ENCODE peak calls at places on chromosomes 13 and 19, in four cellular contexts. T, Q, G and I are unnamed samples. For H3K4me1, the result is how much of the 10 kb centered on the place peaks cover.

GRCh38 chr19:44626067-44626624 is 12.8 kb downstream of the IGSF23 start:
- DNase-seq in T (peak), G (no peak), Q (peak), I (no peak)

GRCh38 chr13:26998265-26998664 is 173.3 kb downstream of the USP12 start:
- DNase-seq in Q (no peak), G (no peak), T (no peak), I (no peak)

GRCh38 chr19:41359741-41360140 is 4.2 kb downstream of the B9D2 start:
- DNase-seq in G (no peak), Q (no peak), T (no peak), I (no peak)

GRCh38 chr19:28655054-28655453 is 557.9 kb downstream of the UQCRFS1 start:
- DNase-seq in T (no peak), G (no peak), Q (no peak), I (no peak)

GRCh38 chr13:93700115-93700514 is 473.5 kb downstream of the GPC6 start:
- DNase-seq in T (no peak), Q (no peak), G (no peak), I (no peak)

GRCh38 chr19:35710784-35711723 is 6.7 kb downstream of the ZBTB32 start:
- DNase-seq in G (no peak), T (no peak), Q (no peak), I (no peak)

GRCh38 chr13:33186851-33187250 is 98.7 kb downstream of the STARD13 start:
- DNase-seq in G (peak), T (no peak), Q (peak), I (no peak)

GRCh38 chr19:16244091-16244490 is 46.4 kb downstream of the AP1M1 start:
- DNase-seq in G (no peak), Q (peak), T (no peak), I (no peak)

GRCh38 chr19:16297575-16298178 is 26.9 kb upstream of the KLF2 start:
- DNase-seq in Q (no peak), G (no peak), T (no peak), I (no peak)

GRCh38 chr13:44932850-44933251 is 56.4 kb downstream of the NUFIP1 start:
- DNase-seq in T (no peak), Q (peak), G (no peak), I (no peak)

GRCh38 chr13:44930907-44931676 is 58.2 kb downstream of the NUFIP1 start:
- DNase-seq in G (peak), Q (peak), T (no peak), I (no peak)

GRCh38 chr13:44936246-44936645 is 53.0 kb downstream of the NUFIP1 start:
- DNase-seq in T (no peak), G (no peak), Q (no peak), I (no peak)

GRCh38 chr13:44932171-44932849 is 57.0 kb downstream of the NUFIP1 start:
- DNase-seq in T (no peak), Q (no peak), G (no peak), I (no peak)

GRCh38 chr13:44934724-44935123 is 54.5 kb downstream of the NUFIP1 start:
- DNase-seq in G (no peak), Q (peak), T (no peak), I (no peak)
- H3K4me1 ChIP-seq in G (under half), Q (under half), T (under half), I (under half)

DNA sequence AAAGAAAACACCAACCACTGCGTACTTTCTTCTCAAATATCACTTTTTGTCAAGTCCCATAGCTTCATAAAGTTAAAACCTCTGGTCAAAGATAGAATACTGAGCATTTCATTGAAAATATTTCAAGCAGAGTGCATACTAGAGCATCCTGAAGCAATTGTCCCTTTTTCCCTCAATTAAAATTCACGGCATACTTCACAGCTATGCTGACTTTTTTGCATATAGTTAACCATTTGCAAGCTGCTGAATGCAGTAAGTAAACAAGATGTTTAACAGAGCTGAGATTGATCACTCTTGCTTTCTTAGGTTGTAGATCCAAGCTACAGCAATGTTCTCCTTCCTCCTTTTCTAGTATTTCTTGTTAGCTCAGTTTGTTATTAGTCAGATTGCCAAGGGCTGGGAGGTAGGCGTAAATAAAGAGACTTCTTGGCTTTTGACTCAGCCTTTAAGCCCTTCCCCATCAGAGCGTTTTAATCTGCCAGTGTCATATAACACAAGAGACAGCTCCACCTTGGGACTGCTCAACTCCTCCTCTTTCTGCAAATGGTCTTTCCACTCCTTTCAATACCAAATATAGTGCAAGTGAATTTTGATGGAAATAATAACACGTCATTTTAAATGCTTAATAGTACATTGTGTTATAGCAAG is at the start of gene SLITRK6:
- DNase-seq in G (peak), T (no peak), Q (peak), I (no peak)
- TF ChIP-seq CTCF in G (no peak), T (no peak), Q (no peak), I (no peak)

GRCh38 chr19:18759435-18760426 is 31.4 kb downstream of the COMP start:
- DNase-seq in G (no peak), T (no peak), Q (no peak), I (no peak)

GRCh38 chr19:18760440-18761383 is 30.4 kb downstream of the COMP start:
- DNase-seq in G (no peak), Q (no peak), T (no peak), I (no peak)

GRCh38 chr19:18763674-18764590 is 27.2 kb downstream of the COMP start:
- DNase-seq in G (no peak), Q (peak), T (peak), I (no peak)

GRCh38 chr19:18762125-18763023 is 28.7 kb downstream of the COMP start:
- DNase-seq in G (peak), T (peak), Q (peak), I (no peak)

GRCh38 chr19:18761531-18762110 is 29.5 kb downstream of the COMP start:
- DNase-seq in T (no peak), G (no peak), Q (no peak), I (no peak)
- H3K4me1 ChIP-seq in T (under half), G (under half), Q (under half), I (under half)

GRCh38 chr13:30737511-30738342 is 2.4 kb downstream of the ALOX5AP start:
- DNase-seq in T (no peak), G (no peak), Q (no peak), I (no peak)

GRCh38 chr13:30742896-30743295 is 7.6 kb downstream of the ALOX5AP start:
- DNase-seq in G (no peak), T (no peak), Q (no peak), I (no peak)

GRCh38 chr13:30738526-30738925 is 3.2 kb downstream of the ALOX5AP start:
- DNase-seq in T (no peak), Q (no peak), G (no peak), I (no peak)

GRCh38 chr13:30738946-30739528 is 3.7 kb downstream of the ALOX5AP start:
- DNase-seq in T (no peak), Q (no peak), G (no peak), I (no peak)

GRCh38 chr13:30739646-30740642 is 4.6 kb downstream of the ALOX5AP start:
- DNase-seq in G (no peak), Q (peak), T (no peak), I (no peak)
- TF ChIP-seq CTCF in G (no peak), Q (no peak), T (no peak), I (no peak)

DNA sequence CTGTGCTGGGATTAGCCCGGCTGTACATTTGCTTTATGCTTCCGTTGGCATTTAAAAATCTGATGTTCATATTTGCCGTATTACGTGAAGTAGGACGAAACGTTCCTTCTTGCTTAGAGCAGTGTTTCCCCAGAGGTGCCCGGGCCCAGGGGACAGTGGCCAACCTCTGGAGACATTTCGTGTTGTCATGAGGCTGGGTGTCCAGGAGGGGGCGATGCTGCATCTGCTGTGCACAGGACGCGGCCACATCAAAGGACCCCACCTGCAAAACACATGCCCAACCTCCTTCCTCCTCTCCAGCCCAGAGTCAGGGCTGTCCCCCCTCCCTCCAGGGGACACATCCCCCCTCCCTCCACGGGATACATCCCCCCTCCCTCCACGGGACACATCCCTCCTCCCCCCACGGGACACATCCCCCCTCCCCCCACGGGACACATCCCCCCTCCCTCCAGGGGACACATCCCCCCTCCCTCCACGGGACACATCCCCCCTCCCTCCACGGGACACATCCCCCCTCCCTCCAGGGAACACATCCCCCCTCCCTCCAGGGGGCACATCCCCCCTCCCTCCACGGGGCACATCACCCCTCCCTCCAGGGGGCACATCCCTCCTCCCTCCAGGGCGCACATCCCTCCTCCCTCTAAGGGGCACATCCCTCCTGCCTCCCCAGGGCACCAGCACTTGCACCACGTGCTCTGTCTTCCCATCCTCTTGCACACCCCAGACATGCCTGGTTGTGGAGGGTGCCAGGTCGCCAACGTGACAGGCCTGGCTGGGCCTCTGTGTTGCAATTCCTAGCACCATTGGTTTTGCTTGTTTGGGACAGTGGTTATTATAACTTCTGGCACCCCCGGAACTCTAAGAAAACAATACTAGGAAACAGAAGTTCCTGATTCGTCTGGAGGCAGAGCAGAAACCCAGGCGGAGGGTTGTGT is 46.7 kb downstream of the GAS6 start:
- DNase-seq in T (peak), G (peak), Q (peak), I (peak)
- H3K4me1 ChIP-seq in T (under half), G (under half), Q (under half), I (half or more)

DNA sequence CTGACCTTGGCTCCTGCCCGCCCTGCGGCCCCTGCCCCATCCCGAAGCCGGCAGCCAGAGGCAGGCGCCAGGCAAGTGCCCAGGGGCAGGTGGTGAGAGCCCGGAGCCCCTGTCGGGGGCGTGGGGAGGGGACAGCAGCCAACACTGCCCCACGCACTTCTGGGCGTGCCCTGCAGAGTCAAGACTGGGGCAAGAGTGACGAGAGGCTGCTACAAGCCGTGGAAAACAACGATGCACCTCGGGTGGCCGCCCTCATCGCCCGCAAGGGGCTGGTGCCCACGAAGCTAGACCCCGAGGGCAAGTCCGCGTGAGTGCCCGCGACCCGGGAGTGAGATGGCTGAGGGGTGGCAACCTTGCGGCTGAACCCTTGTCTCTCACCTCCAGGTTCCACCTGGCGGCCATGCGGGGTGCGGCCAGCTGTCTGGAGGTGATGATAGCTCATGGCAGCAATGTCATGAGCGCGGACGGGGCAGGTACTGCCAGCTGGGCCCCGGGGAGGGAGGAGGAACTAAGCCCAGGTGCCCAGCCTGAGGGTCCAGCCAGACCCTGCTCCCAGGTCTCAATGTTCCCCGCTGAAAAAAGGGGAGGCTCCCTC is 17.3 kb downstream of the ANKRD24 start:
- DNase-seq in G (peak), Q (no peak), T (no peak), I (no peak)
- TF ChIP-seq CTCF in G (peak), Q (no peak), T (no peak), I (no peak)

GRCh38 chr13:111212517-111212873 is 97.4 kb downstream of the ARHGEF7 start:
- DNase-seq in G (no peak), Q (no peak), T (no peak), I (no peak)
- H3K4me1 ChIP-seq in G (half or more), Q (under half), T (under half), I (half or more)